ENCODE peak calls at places on chromosomes 13 and 19, in four cellular contexts. E is GM12878, W is HL-60, G is K562. H is an unnamed sample.

GRCh38 chr13:32585625-32586021 is 629 bp upstream of the PDS5B start:
- DNase-seq in E (no peak), W (peak; percentile 29), G (no peak), H (no peak)

GRCh38 chr13:50910483-50910805 is 853 bp downstream of the RNASEH2B start:
- DNase-seq in E (no peak), W (peak; percentile 66), G (no peak), H (no peak)

GRCh38 chr19:41013359-41013758 is 22.3 kb downstream of the CYP2B6 start:
- DNase-seq in E (no peak), W (no peak), G (no peak), H (no peak)

GRCh38 chr13:49110122-49110831 is 109.9 kb upstream of the MLNR start:
- DNase-seq in E (peak; percentile 66), W (peak; percentile 89), G (peak; percentile 66), H (peak; percentile 18)

GRCh38 chr19:52963229-52963760 is 614 bp upstream of the ZNF816 start:
- DNase-seq in E (no peak), W (no peak), G (no peak), H (no peak)

GRCh38 chr19:40642757-40643325 is 41.7 kb downstream of the LTBP4 start:
- DNase-seq in E (no peak), W (no peak), G (no peak), H (no peak)

GRCh38 chr13:47794963-47795362 is 206.1 kb downstream of the SUCLA2 start:
- DNase-seq in E (no peak), W (peak; percentile 31), G (no peak), H (no peak)

GRCh38 chr19:1333789-1334188 is 48.1 kb downstream of the EFNA2 start:
- DNase-seq in E (no peak), W (no peak), G (peak; percentile 65), H (no peak)

GRCh38 chr13:80436571-80437169 is 95.7 kb upstream of the SPRY2 start:
- DNase-seq in E (no peak), W (no peak), G (no peak), H (no peak)

GRCh38 chr19:55526216-55527196 is 10.4 kb downstream of the SBK2 start:
- DNase-seq in E (no peak), W (peak; percentile 63), G (no peak), H (no peak)

GRCh38 chr13:99941086-99941485 is 30.5 kb downstream of the ZIC5 start:
- DNase-seq in E (no peak), W (no peak), G (no peak), H (no peak)

GRCh38 chr19:28823338-28823961 is 389.5 kb downstream of the UQCRFS1 start:
- DNase-seq in E (no peak), W (no peak), G (no peak), H (no peak)

GRCh38 chr19:33686687-33687541 is 65.2 kb downstream of the CHST8 start:
- DNase-seq in E (no peak), W (no peak), G (no peak), H (no peak)

GRCh38 chr19:8557637-8558238 is 19.5 kb downstream of the MYO1F start:
- DNase-seq in E (no peak), W (no peak), G (no peak), H (no peak)

GRCh38 chr13:77333521-77334083 is 6.7 kb upstream of the MYCBP2 start:
- DNase-seq in E (no peak), W (peak; percentile 80), G (no peak), H (no peak)

GRCh38 chr13:67285611-67286010 is 55.5 kb upstream of the PCDH9 start:
- DNase-seq in E (no peak), W (no peak), G (no peak), H (no peak)

GRCh38 chr19:41869374-41869955 is 7.6 kb upstream of the CD79A start:
- DNase-seq in E (no peak), W (no peak), G (no peak), H (no peak)

GRCh38 chr19:41476583-41476982 is 33.6 kb downstream of the ERICH4 start:
- DNase-seq in E (no peak), W (no peak), G (no peak), H (no peak)

GRCh38 chr13:26707122-26708006 is 53.2 kb downstream of the GPR12 start:
- DNase-seq in E (no peak), W (peak; percentile 63), G (peak; percentile 6), H (peak; percentile 30)

GRCh38 chr13:43528992-43529391 is 257.8 kb downstream of the ENOX1 start:
- DNase-seq in E (no peak), W (no peak), G (no peak), H (no peak)

GRCh38 chr13:94431987-94432386 is 47.5 kb downstream of the DCT start:
- DNase-seq in E (no peak), W (no peak), G (no peak), H (no peak)

GRCh38 chr13:40517486-40518311 is 148.7 kb downstream of the FOXO1 start:
- DNase-seq in E (peak; percentile 82), W (no peak), G (no peak), H (no peak)

GRCh38 chr19:7808108-7808507 is 21.9 kb upstream of the EVI5L start:
- DNase-seq in E (no peak), W (no peak), G (no peak), H (no peak)

GRCh38 chr19:45712699-45713067 is 18.0 kb downstream of the FBXO46 start:
- DNase-seq in E (no peak), W (no peak), G (no peak), H (no peak)

GRCh38 chr13:114118086-114118762 is 14.2 kb downstream of the RASA3 start:
- DNase-seq in E (no peak), W (no peak), G (no peak), H (no peak)

GRCh38 chr19:29967623-29968022 is 25.6 kb downstream of the URI1 start:
- DNase-seq in E (no peak), W (peak; percentile 75), G (no peak), H (no peak)

GRCh38 chr13:110629735-110630134 is 14.4 kb downstream of the NAXD start:
- DNase-seq in E (no peak), W (no peak), G (no peak), H (no peak)
- TF ChIP-seq SPI1 in E (no peak), W (no peak), G (no peak), H (no peak)

DNA sequence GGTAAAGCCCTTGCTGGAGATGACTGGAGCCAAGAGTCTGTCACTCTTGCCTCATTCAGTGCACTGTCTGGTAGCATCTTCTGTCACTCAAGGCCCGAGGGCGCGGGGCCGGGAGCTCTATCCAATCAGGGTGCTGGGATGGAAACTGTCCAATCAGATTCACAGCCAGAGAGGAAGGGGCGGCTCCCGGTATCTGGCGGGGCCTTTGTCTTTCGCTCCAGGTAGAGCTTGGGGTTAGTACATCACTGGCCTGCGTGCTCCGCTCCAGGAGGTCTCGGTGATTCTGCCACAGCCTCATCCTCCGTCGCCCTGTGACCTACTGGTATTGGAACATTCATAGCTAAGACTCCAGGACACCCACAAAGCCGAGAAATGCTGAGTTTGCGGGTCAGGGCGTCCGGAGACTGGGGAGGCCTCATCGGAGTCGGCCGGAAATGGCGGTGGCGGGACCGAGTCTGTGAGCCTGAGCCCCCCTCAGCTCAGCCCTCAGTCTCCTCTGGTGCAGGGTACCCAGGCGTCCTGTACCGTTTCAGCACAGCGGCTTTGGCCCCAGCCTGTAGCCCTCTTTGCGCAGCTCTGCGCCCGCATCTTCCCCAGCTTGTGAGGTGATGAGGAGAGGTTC is 20.6 kb upstream of the ZNF430 start:
- DNase-seq in E (peak; percentile 62), W (no peak), G (peak; percentile 70), H (peak; percentile 71)
- TF ChIP-seq SPI1 in E (peak; percentile 24), W (no peak), G (no peak), H (no peak)

GRCh38 chr19:6678690-6679109 is 8.7 kb upstream of the TNFSF14 start:
- DNase-seq in E (no peak), W (no peak), G (no peak), H (no peak)
- TF ChIP-seq SPI1 in E (no peak), W (no peak), G (no peak), H (no peak)

DNA sequence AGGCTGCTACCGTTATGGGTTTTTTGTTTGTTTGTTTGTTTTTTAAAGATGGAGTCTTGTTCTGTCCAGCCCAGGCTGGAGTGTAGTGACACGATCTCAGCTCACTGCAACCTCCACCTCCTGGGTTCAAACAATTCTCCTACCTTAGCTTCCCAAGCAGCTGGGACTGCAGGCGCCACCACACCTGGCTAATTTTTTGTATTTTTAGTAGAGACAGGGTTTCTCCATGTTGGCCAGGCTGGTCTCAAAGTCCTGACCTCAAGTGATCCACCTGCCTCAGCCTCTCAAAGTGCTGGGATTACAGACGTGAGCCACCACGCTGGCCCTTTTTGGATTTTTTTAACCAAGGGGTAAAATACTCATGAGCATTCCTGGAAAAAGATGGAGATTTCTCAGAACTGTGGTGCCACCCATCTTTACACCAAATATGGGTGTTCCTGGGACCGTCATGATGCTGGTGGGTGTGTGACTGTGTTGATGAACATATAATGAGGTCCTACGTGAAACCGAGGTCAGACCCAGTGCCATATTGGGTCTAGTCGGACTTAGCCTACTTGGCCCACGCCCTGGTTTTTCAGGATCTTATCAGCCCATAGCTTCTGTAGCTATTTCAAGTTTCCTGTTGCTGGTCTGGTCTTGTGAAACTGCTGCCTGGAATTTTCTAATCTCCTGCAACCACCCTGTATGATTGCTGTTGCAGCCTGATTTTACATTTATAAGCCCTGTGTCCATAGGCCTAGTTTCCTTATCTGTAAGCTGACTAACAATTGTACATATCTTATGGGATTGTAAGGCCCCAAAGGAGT is 6.2 kb downstream of the PPP1R15A start:
- DNase-seq in E (no peak), W (no peak), G (peak; percentile 64), H (no peak)
- TF ChIP-seq SPI1 in E (no peak), W (no peak), G (no peak), H (no peak)

DNA sequence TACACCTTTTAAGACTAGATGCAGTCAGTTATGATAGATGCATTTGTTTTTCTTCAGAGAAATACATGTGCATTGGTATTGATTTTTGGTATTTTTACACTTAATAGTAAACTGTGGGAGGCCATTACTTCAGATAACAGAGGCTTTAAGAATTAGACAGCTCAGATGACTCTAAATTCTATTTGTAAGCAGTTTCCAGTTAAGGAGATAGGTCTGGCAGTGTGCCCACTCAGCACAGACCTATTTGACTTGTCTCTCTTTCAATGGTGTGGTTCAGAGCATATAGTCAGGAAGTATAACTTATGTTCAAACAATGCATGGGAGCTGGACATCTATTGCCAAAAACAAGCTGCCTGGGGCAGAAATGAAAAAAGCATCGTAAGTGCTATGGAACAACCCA is 370.7 kb downstream of the HS6ST3 start:
- DNase-seq in E (no peak), W (no peak), G (no peak), H (no peak)
- TF ChIP-seq SPI1 in E (no peak), W (no peak), G (no peak), H (no peak)